ENCODE peak calls at places on chromosomes 5 and 9, in four cellular contexts. D is SK-N-SH; N is CD8-positive, alpha-beta T cell; T is transverse colon. Y is an unnamed sample.

GRCh38 chr5:11075010-11075860 is 314.2 kb upstream of the DAP start:
- DNase-seq in T (no peak), N (no peak), D (peak; percentile 14), Y (no peak)

GRCh38 chr5:140381972-140382371 is 19.7 kb upstream of the ANKHD1 start:
- DNase-seq in D (no peak), N (no peak), T (no peak), Y (no peak)

GRCh38 chr5:54900906-54901725 is 84.3 kb downstream of the ESM1 start:
- DNase-seq in N (no peak), T (peak; percentile 21), D (no peak), Y (no peak)

GRCh38 chr5:43202380-43202779 is 10.4 kb downstream of the NIM1K start:
- DNase-seq in N (no peak), D (no peak), T (no peak), Y (no peak)

GRCh38 chr9:84773023-84773422 is 103.5 kb downstream of the NTRK2 start:
- DNase-seq in N (no peak), D (no peak), T (no peak), Y (no peak)

GRCh38 chr9:111825468-111826145 is 30.9 kb upstream of the SHOC1 start:
- DNase-seq in T (no peak), N (no peak), D (no peak), Y (no peak)

GRCh38 chr9:129078691-129079503 is 2.0 kb upstream of the DOLPP1 start:
- DNase-seq in T (peak; percentile 78), D (no peak), N (no peak), Y (no peak)

GRCh38 chr9:127033784-127034183 is 88.7 kb downstream of the ANGPTL2 start:
- DNase-seq in T (no peak), N (no peak), D (no peak), Y (no peak)

GRCh38 chr9:70256123-70256551 is 2.6 kb upstream of the SMC5 start:
- DNase-seq in D (no peak), T (no peak), N (no peak), Y (no peak)

GRCh38 chr5:65871182-65871581 is 55.2 kb upstream of the ERBIN start:
- DNase-seq in N (no peak), T (no peak), D (no peak), Y (no peak)

GRCh38 chr9:114235113-114235589 is 79.8 kb downstream of the COL27A1 start:
- DNase-seq in T (no peak), D (peak; percentile 82), N (no peak), Y (no peak)

GRCh38 chr9:121711281-121711680 is 59.8 kb downstream of the DAB2IP start:
- DNase-seq in N (no peak), D (no peak), T (no peak), Y (no peak)

GRCh38 chr9:131520448-131520847 is 10.6 kb downstream of the UCK1 start:
- DNase-seq in T (no peak), N (no peak), D (no peak), Y (no peak)

GRCh38 chr9:105901514-105902109 is 207.3 kb downstream of the TMEM38B start:
- DNase-seq in D (peak; percentile 84), T (no peak), N (no peak), Y (no peak)

GRCh38 chr5:140925806-140926205 is 293 bp upstream of the PCDHAC1 start:
- DNase-seq in D (no peak), T (no peak), N (no peak), Y (no peak)

GRCh38 chr5:43540746-43541145 is 16.1 kb downstream of the PAIP1 start:
- DNase-seq in T (no peak), D (no peak), N (no peak), Y (no peak)

GRCh38 chr9:74824654-74825053 is 63.1 kb downstream of the TRPM6 start:
- DNase-seq in N (no peak), D (no peak), T (peak; percentile 72), Y (no peak)

GRCh38 chr5:168346417-168346816 is 55.0 kb downstream of the WWC1 start:
- DNase-seq in N (no peak), T (peak; percentile 33), D (no peak), Y (no peak)

GRCh38 chr9:115327441-115328122 is 209.6 kb upstream of the TNC start:
- DNase-seq in N (no peak), D (no peak), T (no peak), Y (no peak)

GRCh38 chr9:93577045-93577939 is 908 bp downstream of the PHF2 start:
- DNase-seq in D (peak; percentile 84), T (peak; percentile 37), N (no peak), Y (no peak)

GRCh38 chr9:133443982-133444381 is 15.8 kb upstream of the CACFD1 start:
- DNase-seq in N (no peak), T (no peak), D (no peak), Y (no peak)

GRCh38 chr5:175556794-175557193 is 78.4 kb downstream of the SFXN1 start:
- DNase-seq in D (no peak), N (no peak), T (no peak), Y (no peak)

GRCh38 chr9:134258332-134258731 is 67.9 kb upstream of the RXRA start:
- DNase-seq in N (no peak), D (no peak), T (no peak), Y (no peak)

GRCh38 chr5:72434781-72435437 is 72.3 kb downstream of the ZNF366 start:
- DNase-seq in D (no peak), N (no peak), T (no peak), Y (no peak)

GRCh38 chr5:39501403-39501802 is 76.6 kb upstream of the DAB2 start:
- DNase-seq in T (no peak), D (no peak), N (no peak), Y (no peak)

GRCh38 chr9:121929893-121930875 is 162.9 kb downstream of the TTLL11 start:
- DNase-seq in T (no peak), N (no peak), D (peak; percentile 54), Y (no peak)

GRCh38 chr5:73648490-73648889 is 22.5 kb downstream of the ARHGEF28 start:
- DNase-seq in T (no peak), D (no peak), N (no peak), Y (no peak)

GRCh38 chr5:73649926-73650325 is 23.9 kb downstream of the ARHGEF28 start:
- DNase-seq in N (no peak), T (no peak), D (no peak), Y (no peak)

GRCh38 chr5:73644385-73644963 is 18.5 kb downstream of the ARHGEF28 start:
- DNase-seq in D (no peak), T (no peak), N (no peak), Y (no peak)

GRCh38 chr5:73652391-73652790 is 26.4 kb downstream of the ARHGEF28 start:
- DNase-seq in T (peak; percentile 41), D (no peak), N (no peak), Y (no peak)

GRCh38 chr5:73647721-73648120 is 21.7 kb downstream of the ARHGEF28 start:
- DNase-seq in T (no peak), N (no peak), D (no peak), Y (no peak)
- H3K9me3 ChIP-seq in T (no peaks in the 10 kb centered on the region), N (no peaks in the 10 kb centered on the region), D (no peaks in the 10 kb centered on the region), Y (no peaks in the 10 kb centered on the region)

DNA sequence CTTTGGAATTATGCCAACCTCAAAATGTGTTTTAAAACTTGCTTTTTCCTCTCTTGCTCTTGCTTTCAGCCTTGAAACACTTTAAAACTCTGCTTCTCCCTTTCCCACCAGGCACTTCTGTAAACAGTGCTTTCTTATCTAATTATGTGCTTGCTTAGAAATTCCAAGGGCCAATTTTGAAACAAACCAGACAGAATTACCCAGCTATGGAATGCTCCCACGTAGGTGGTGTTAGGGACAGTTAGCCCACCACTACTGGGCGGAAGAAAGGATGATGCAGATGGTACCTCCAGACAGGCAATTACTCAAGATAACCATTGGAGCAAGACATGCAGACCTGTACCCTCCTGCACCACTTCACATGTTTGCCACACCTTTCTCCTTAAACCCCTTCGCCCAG is 523.1 kb upstream of the PTPRD start:
- DNase-seq in D (no peak), N (no peak), T (no peak), Y (no peak)
- H3K9me3 ChIP-seq in D (no peaks in the 10 kb centered on the region), N (peaks cover 2% of the 10 kb centered on the region), T (no peaks in the 10 kb centered on the region), Y (no peaks in the 10 kb centered on the region)

DNA sequence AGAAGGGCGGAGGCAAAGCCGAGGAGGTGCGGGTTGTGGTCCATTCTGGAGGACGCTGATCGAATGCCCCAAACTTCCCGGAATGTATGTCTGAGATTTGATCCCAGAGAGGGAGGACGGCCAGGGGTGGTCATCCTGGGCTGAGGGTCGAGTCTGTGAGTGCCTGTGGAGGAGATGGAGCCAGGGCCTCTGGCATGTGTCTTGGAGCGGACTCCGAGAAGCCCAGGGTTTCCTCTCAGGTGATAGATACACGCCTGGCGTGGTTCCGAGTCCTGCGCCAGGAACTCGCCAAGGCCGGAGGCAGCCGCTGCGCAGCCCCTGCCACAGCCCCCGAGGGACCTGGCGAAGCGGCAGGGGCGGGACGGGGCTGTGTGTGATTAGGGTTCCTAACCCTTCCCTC is 363 bp downstream of the ZNF454 start:
- DNase-seq in N (no peak), T (no peak), D (no peak), Y (no peak)
- H3K9me3 ChIP-seq in N (peaks cover 24% of the 10 kb centered on the region), T (peaks cover 39% of the 10 kb centered on the region), D (peaks cover 5% of the 10 kb centered on the region), Y (peaks cover 19% of the 10 kb centered on the region)

GRCh38 chr9:135777623-135778177 is 75.7 kb downstream of the KCNT1 start:
- DNase-seq in N (no peak), T (no peak), D (no peak), Y (no peak)

GRCh38 chr9:135779571-135779970 is 77.6 kb downstream of the KCNT1 start:
- DNase-seq in D (no peak), N (no peak), T (no peak), Y (no peak)

GRCh38 chr9:135780626-135781025 is 78.6 kb downstream of the KCNT1 start:
- DNase-seq in D (no peak), T (no peak), N (no peak), Y (no peak)

GRCh38 chr9:135778421-135778820 is 76.4 kb downstream of the KCNT1 start:
- DNase-seq in T (no peak), N (no peak), D (no peak), Y (no peak)

DNA sequence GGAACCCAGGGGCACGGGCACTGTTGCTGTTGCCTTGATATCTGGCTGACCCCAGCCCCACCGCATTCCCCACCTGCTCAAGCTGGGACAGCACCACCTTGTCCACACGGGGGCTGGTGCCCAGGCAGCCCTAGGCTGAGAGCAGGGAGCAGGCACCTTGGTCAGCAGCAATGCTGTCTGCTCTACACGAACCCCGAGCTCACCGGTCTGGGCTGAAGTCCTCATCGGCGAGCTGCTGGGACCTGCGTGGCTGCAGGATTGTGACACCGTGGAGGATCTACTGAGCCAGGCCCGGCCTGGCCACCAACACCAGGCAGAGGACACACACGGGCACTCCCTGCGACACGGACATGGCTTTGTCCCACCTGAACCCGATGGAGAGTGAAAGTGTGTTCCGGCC is 78.1 kb downstream of the KCNT1 start:
- DNase-seq in D (no peak), N (no peak), T (no peak), Y (no peak)
- H3K9me3 ChIP-seq in D (no peaks in the 10 kb centered on the region), N (no peaks in the 10 kb centered on the region), T (no peaks in the 10 kb centered on the region), Y (no peaks in the 10 kb centered on the region)

GRCh38 chr5:179405054-179405416 is 59.8 kb upstream of the ADAMTS2 start:
- DNase-seq in N (no peak), D (no peak), T (no peak), Y (no peak)
- H3K9me3 ChIP-seq in N (no peaks in the 10 kb centered on the region), D (no peaks in the 10 kb centered on the region), T (peaks cover 6% of the 10 kb centered on the region), Y (peaks cover 3% of the 10 kb centered on the region)

GRCh38 chr5:158614951-158615350 is 484.8 kb downstream of the EBF1 start:
- DNase-seq in T (no peak), D (no peak), N (no peak), Y (no peak)
- H3K9me3 ChIP-seq in T (no peaks in the 10 kb centered on the region), D (no peaks in the 10 kb centered on the region), N (no peaks in the 10 kb centered on the region), Y (no peaks in the 10 kb centered on the region)

GRCh38 chr5:29485333-29485732 is 1708.2 kb upstream of the CDH6 start:
- DNase-seq in D (no peak), T (no peak), N (no peak), Y (no peak)
- H3K9me3 ChIP-seq in D (no peaks in the 10 kb centered on the region), T (no peaks in the 10 kb centered on the region), N (no peaks in the 10 kb centered on the region), Y (no peaks in the 10 kb centered on the region)

GRCh38 chr5:178965465-178966055 is 24.6 kb downstream of the ZNF454 start:
- DNase-seq in N (no peak), T (no peak), D (no peak), Y (no peak)
- H3K9me3 ChIP-seq in N (peaks cover 32% of the 10 kb centered on the region), T (peaks cover 97% of the 10 kb centered on the region), D (peaks cover 4% of the 10 kb centered on the region), Y (peaks cover 27% of the 10 kb centered on the region)